ENCODE peak calls at places on chromosomes 4 and X, in seven cellular contexts. One of them, this sample, is unnamed.

GRCh38 chrX:13169688-13170087 is 125.3 kb upstream of the FAM9C start:
- DNase-seq in cardiac muscle cell: no peak
- DNase-seq in HCT116: no peak
- DNase-seq in osteoblast: no peak
- DNase-seq in glutamatergic neuron: no peak
- DNase-seq in uterus: no peak
- DNase-seq in sigmoid colon: no peak
- DNase-seq in this sample: no peak

GRCh38 chrX:98357146-98357545 is 1473.4 kb downstream of the RPA4 start:
- DNase-seq in cardiac muscle cell: no peak
- DNase-seq in sigmoid colon: no peak
- DNase-seq in glutamatergic neuron: no peak
- DNase-seq in uterus: no peak
- DNase-seq in osteoblast: no peak
- DNase-seq in HCT116: no peak
- DNase-seq in this sample: no peak

GRCh38 chr4:77581724-77582123 is 23.9 kb upstream of the CXCL13 start:
- DNase-seq in cardiac muscle cell: peak
- DNase-seq in glutamatergic neuron: no peak
- DNase-seq in osteoblast: no peak
- DNase-seq in sigmoid colon: no peak
- DNase-seq in HCT116: no peak
- DNase-seq in uterus: no peak
- DNase-seq in this sample: no peak

GRCh38 chrX:8179653-8180052 is 8.6 kb upstream of the VCX2 start:
- DNase-seq in glutamatergic neuron: no peak
- DNase-seq in uterus: no peak
- DNase-seq in cardiac muscle cell: peak
- DNase-seq in osteoblast: no peak
- DNase-seq in sigmoid colon: no peak
- DNase-seq in HCT116: no peak
- DNase-seq in this sample: no peak

GRCh38 chrX:119007189-119007770 is 32.9 kb downstream of the LONRF3 start:
- DNase-seq in osteoblast: no peak
- DNase-seq in glutamatergic neuron: no peak
- DNase-seq in cardiac muscle cell: no peak
- DNase-seq in sigmoid colon: no peak
- DNase-seq in uterus: no peak
- DNase-seq in HCT116: no peak
- DNase-seq in this sample: no peak

GRCh38 chrX:17631647-17632046 is 105.6 kb upstream of the SCML1 start:
- DNase-seq in cardiac muscle cell: no peak
- DNase-seq in glutamatergic neuron: no peak
- DNase-seq in HCT116: no peak
- DNase-seq in uterus: no peak
- DNase-seq in sigmoid colon: no peak
- DNase-seq in osteoblast: peak
- DNase-seq in this sample: no peak

GRCh38 chr4:14225683-14226207 is 598.2 kb upstream of the BOD1L1 start:
- DNase-seq in sigmoid colon: no peak
- DNase-seq in glutamatergic neuron: no peak
- DNase-seq in cardiac muscle cell: no peak
- DNase-seq in HCT116: no peak
- DNase-seq in uterus: no peak
- DNase-seq in osteoblast: no peak
- DNase-seq in this sample: no peak

GRCh38 chr4:4245172-4245571 is 2.9 kb downstream of the TMEM128 start:
- DNase-seq in sigmoid colon: no peak
- DNase-seq in cardiac muscle cell: no peak
- DNase-seq in osteoblast: no peak
- DNase-seq in glutamatergic neuron: no peak
- DNase-seq in uterus: no peak
- DNase-seq in HCT116: no peak
- DNase-seq in this sample: no peak

GRCh38 chr4:32128549-32128948 is 1408.4 kb downstream of the PCDH7 start:
- DNase-seq in cardiac muscle cell: no peak
- DNase-seq in uterus: no peak
- DNase-seq in HCT116: no peak
- DNase-seq in osteoblast: no peak
- DNase-seq in glutamatergic neuron: no peak
- DNase-seq in sigmoid colon: no peak
- DNase-seq in this sample: no peak

GRCh38 chr4:72377491-72378194 is 191.4 kb downstream of the ADAMTS3 start:
- DNase-seq in glutamatergic neuron: no peak
- DNase-seq in uterus: no peak
- DNase-seq in HCT116: no peak
- DNase-seq in sigmoid colon: no peak
- DNase-seq in cardiac muscle cell: peak
- DNase-seq in osteoblast: no peak
- DNase-seq in this sample: no peak

GRCh38 chr4:156560701-156561100 is 410.9 kb downstream of the PDGFC start:
- DNase-seq in uterus: no peak
- DNase-seq in osteoblast: no peak
- DNase-seq in HCT116: no peak
- DNase-seq in sigmoid colon: no peak
- DNase-seq in glutamatergic neuron: no peak
- DNase-seq in cardiac muscle cell: no peak
- DNase-seq in this sample: no peak

GRCh38 chr4:127995776-127996175 is 30.6 kb downstream of the ABHD18 start:
- DNase-seq in osteoblast: no peak
- DNase-seq in cardiac muscle cell: no peak
- DNase-seq in HCT116: no peak
- DNase-seq in uterus: no peak
- DNase-seq in sigmoid colon: no peak
- DNase-seq in glutamatergic neuron: no peak
- DNase-seq in this sample: no peak

GRCh38 chrX:110180176-110180927 is 137.5 kb downstream of the AMMECR1 start:
- DNase-seq in osteoblast: peak
- DNase-seq in HCT116: peak
- DNase-seq in glutamatergic neuron: no peak
- DNase-seq in sigmoid colon: no peak
- DNase-seq in uterus: peak
- DNase-seq in cardiac muscle cell: peak
- DNase-seq in this sample: peak

GRCh38 chr4:9977518-9978031 is 43.7 kb downstream of the SLC2A9 start:
- DNase-seq in glutamatergic neuron: no peak
- DNase-seq in sigmoid colon: no peak
- DNase-seq in uterus: no peak
- DNase-seq in cardiac muscle cell: no peak
- DNase-seq in osteoblast: no peak
- DNase-seq in HCT116: no peak
- DNase-seq in this sample: no peak

GRCh38 chr4:179695175-179695574 is 2252.9 kb upstream of the AGA start:
- DNase-seq in HCT116: no peak
- DNase-seq in sigmoid colon: no peak
- DNase-seq in glutamatergic neuron: no peak
- DNase-seq in osteoblast: no peak
- DNase-seq in cardiac muscle cell: peak
- DNase-seq in uterus: no peak
- DNase-seq in this sample: no peak

GRCh38 chr4:3107271-3108185 is 33.0 kb downstream of the HTT start:
- DNase-seq in glutamatergic neuron: no peak
- DNase-seq in osteoblast: peak
- DNase-seq in HCT116: no peak
- DNase-seq in sigmoid colon: peak
- DNase-seq in uterus: no peak
- DNase-seq in cardiac muscle cell: no peak
- DNase-seq in this sample: no peak

GRCh38 chr4:100257567-100257966 is 67.3 kb upstream of the DDIT4L start:
- DNase-seq in HCT116: peak
- DNase-seq in osteoblast: peak
- DNase-seq in uterus: no peak
- DNase-seq in cardiac muscle cell: no peak
- DNase-seq in sigmoid colon: no peak
- DNase-seq in glutamatergic neuron: no peak
- DNase-seq in this sample: peak

GRCh38 chr4:47972181-47972580 is 44.3 kb downstream of the CNGA1 start:
- DNase-seq in uterus: no peak
- DNase-seq in cardiac muscle cell: no peak
- DNase-seq in osteoblast: no peak
- DNase-seq in glutamatergic neuron: no peak
- DNase-seq in sigmoid colon: no peak
- DNase-seq in HCT116: no peak
- DNase-seq in this sample: no peak

GRCh38 chr4:10109995-10110670 is 6.5 kb downstream of the WDR1 start:
- DNase-seq in HCT116: no peak
- DNase-seq in uterus: no peak
- DNase-seq in osteoblast: peak
- DNase-seq in cardiac muscle cell: no peak
- DNase-seq in glutamatergic neuron: no peak
- DNase-seq in sigmoid colon: no peak
- DNase-seq in this sample: no peak

DNA sequence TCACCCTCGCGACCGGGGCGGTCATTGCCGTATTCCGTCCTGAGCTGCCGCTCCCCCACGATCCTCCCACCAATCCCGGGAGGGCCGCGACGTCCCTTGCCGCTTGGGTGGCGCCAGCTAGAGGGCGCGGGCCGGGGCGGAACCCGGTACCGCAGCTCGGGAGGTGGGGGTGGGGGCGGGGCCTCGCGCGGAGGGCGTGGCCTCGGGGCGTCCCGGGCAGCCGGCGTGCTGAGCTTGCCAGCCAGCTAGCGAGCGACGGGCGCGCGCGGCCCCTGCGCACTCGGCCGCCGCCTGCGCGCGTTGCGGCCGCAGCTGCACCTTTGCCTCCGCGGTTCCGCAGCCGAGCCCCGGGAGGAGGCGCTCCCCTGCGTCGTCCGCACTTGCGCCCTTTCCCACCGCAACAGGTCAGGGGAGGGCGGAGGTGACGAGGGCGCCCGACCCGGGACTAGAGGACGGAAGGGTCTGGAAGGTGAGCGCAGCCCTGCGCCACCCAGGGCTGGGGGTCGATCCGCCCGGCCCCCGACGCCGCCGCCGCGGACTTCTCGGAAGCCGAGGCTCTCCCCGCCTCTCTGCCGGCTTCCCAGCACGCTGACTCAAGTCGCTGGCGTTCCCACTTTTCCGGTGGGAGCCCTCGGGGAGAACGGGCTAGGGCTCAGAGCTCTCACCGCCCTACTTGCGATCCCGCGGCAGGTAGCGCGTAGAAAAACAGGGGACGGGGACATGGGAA is at the start of gene AFF1:
- DNase-seq in sigmoid colon: peak
- DNase-seq in uterus: peak
- DNase-seq in glutamatergic neuron: peak
- DNase-seq in osteoblast: peak
- DNase-seq in HCT116: peak
- DNase-seq in cardiac muscle cell: peak
- DNase-seq in this sample: peak
- TF ChIP-seq CTCF in sigmoid colon: no peak
- TF ChIP-seq CTCF in uterus: peak
- TF ChIP-seq CTCF in glutamatergic neuron: no peak
- TF ChIP-seq CTCF in osteoblast: no peak
- TF ChIP-seq CTCF in HCT116: peak
- TF ChIP-seq CTCF in cardiac muscle cell: peak
- TF ChIP-seq CTCF in this sample: no peak

GRCh38 chr4:129526812-129527211 is 430.9 kb downstream of the C4orf33 start:
- DNase-seq in sigmoid colon: no peak
- DNase-seq in cardiac muscle cell: peak
- DNase-seq in uterus: no peak
- DNase-seq in osteoblast: no peak
- DNase-seq in HCT116: peak
- DNase-seq in glutamatergic neuron: no peak
- DNase-seq in this sample: no peak
- TF ChIP-seq CTCF in sigmoid colon: no peak
- TF ChIP-seq CTCF in cardiac muscle cell: peak
- TF ChIP-seq CTCF in uterus: no peak
- TF ChIP-seq CTCF in osteoblast: no peak
- TF ChIP-seq CTCF in HCT116: peak
- TF ChIP-seq CTCF in glutamatergic neuron: no peak
- TF ChIP-seq CTCF in this sample: no peak

GRCh38 chrX:132009344-132009743 is 13.8 kb upstream of the STK26 start:
- DNase-seq in cardiac muscle cell: no peak
- DNase-seq in osteoblast: no peak
- DNase-seq in HCT116: no peak
- DNase-seq in glutamatergic neuron: no peak
- DNase-seq in sigmoid colon: no peak
- DNase-seq in uterus: no peak
- DNase-seq in this sample: no peak

GRCh38 chrX:132001127-132001526 is 22.0 kb upstream of the STK26 start:
- DNase-seq in sigmoid colon: no peak
- DNase-seq in uterus: no peak
- DNase-seq in osteoblast: no peak
- DNase-seq in cardiac muscle cell: no peak
- DNase-seq in glutamatergic neuron: no peak
- DNase-seq in HCT116: no peak
- DNase-seq in this sample: no peak

DNA sequence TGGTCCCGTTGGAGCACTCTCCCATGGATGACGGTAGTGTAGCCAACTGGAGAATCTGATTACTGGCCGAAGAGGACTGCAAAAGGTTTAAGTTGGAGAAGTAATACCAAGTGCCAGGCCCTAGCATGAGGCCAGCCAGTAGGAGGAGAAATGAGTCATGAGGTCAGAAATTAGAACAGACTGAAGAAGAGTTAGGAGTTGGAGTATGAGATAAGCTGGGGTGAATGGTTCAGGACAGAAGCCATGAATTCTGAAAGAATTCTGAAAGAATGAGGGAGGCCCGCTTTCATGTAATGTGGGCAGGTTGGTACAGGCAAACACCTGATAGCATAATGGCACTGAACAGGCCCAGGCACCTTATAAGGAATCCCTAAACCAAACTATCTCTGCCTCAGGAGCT is 18.4 kb upstream of the STK26 start:
- DNase-seq in sigmoid colon: no peak
- DNase-seq in glutamatergic neuron: no peak
- DNase-seq in uterus: no peak
- DNase-seq in cardiac muscle cell: peak
- DNase-seq in osteoblast: no peak
- DNase-seq in HCT116: no peak
- DNase-seq in this sample: no peak
- TF ChIP-seq CTCF in sigmoid colon: no peak
- TF ChIP-seq CTCF in glutamatergic neuron: no peak
- TF ChIP-seq CTCF in uterus: no peak
- TF ChIP-seq CTCF in cardiac muscle cell: no peak
- TF ChIP-seq CTCF in osteoblast: no peak
- TF ChIP-seq CTCF in HCT116: no peak
- TF ChIP-seq CTCF in this sample: no peak

GRCh38 chr4:153206534-153206933 is 2.3 kb downstream of the TRIM2 start:
- DNase-seq in glutamatergic neuron: no peak
- DNase-seq in osteoblast: no peak
- DNase-seq in cardiac muscle cell: no peak
- DNase-seq in uterus: no peak
- DNase-seq in sigmoid colon: no peak
- DNase-seq in HCT116: no peak
- DNase-seq in this sample: no peak

GRCh38 chr4:153209410-153209809 is 5.2 kb downstream of the TRIM2 start:
- DNase-seq in sigmoid colon: no peak
- DNase-seq in cardiac muscle cell: no peak
- DNase-seq in osteoblast: no peak
- DNase-seq in HCT116: no peak
- DNase-seq in uterus: no peak
- DNase-seq in glutamatergic neuron: no peak
- DNase-seq in this sample: no peak

GRCh38 chr4:153205757-153206156 is 1.5 kb downstream of the TRIM2 start:
- DNase-seq in osteoblast: no peak
- DNase-seq in HCT116: peak
- DNase-seq in glutamatergic neuron: no peak
- DNase-seq in cardiac muscle cell: peak
- DNase-seq in uterus: no peak
- DNase-seq in sigmoid colon: no peak
- DNase-seq in this sample: peak

GRCh38 chr4:153207027-153207426 is 2.8 kb downstream of the TRIM2 start:
- DNase-seq in sigmoid colon: no peak
- DNase-seq in cardiac muscle cell: no peak
- DNase-seq in glutamatergic neuron: no peak
- DNase-seq in uterus: no peak
- DNase-seq in osteoblast: peak
- DNase-seq in HCT116: no peak
- DNase-seq in this sample: no peak

GRCh38 chr4:153207561-153207960 is 3.3 kb downstream of the TRIM2 start:
- DNase-seq in cardiac muscle cell: peak
- DNase-seq in glutamatergic neuron: peak
- DNase-seq in HCT116: no peak
- DNase-seq in sigmoid colon: no peak
- DNase-seq in osteoblast: no peak
- DNase-seq in uterus: peak
- DNase-seq in this sample: peak
- TF ChIP-seq CTCF in cardiac muscle cell: peak
- TF ChIP-seq CTCF in glutamatergic neuron: peak
- TF ChIP-seq CTCF in HCT116: peak
- TF ChIP-seq CTCF in sigmoid colon: peak
- TF ChIP-seq CTCF in osteoblast: peak
- TF ChIP-seq CTCF in uterus: peak
- TF ChIP-seq CTCF in this sample: peak